ENCODE peak calls at places on chromosomes 3 and 15, in nine cellular contexts. One of them, this sample, is unnamed. For H3K4me1, the result is how much of the 10 kb centered on the place peaks cover.

GRCh38 chr15:43989938-43990337 is 163.1 kb downstream of the WDR76 start:
- DNase-seq in transverse colon: no peak
- DNase-seq in stomach: no peak
- DNase-seq in GM12878: no peak
- DNase-seq in HepG2: no peak
- DNase-seq in HCT116: no peak
- DNase-seq in Panc1: no peak
- DNase-seq in GM23338: no peak
- DNase-seq in breast epithelium: no peak
- DNase-seq in this sample: no peak

GRCh38 chr15:87755226-87755625 is 501.3 kb downstream of the NTRK3 start:
- DNase-seq in HCT116: no peak
- DNase-seq in stomach: no peak
- DNase-seq in breast epithelium: no peak
- DNase-seq in Panc1: no peak
- DNase-seq in HepG2: no peak
- DNase-seq in GM23338: no peak
- DNase-seq in GM12878: no peak
- DNase-seq in transverse colon: no peak
- DNase-seq in this sample: no peak

GRCh38 chr15:25886498-25887140 is 23.5 kb upstream of the ATP10A start:
- DNase-seq in HepG2: no peak
- DNase-seq in transverse colon: no peak
- DNase-seq in HCT116: no peak
- DNase-seq in GM23338: no peak
- DNase-seq in Panc1: no peak
- DNase-seq in stomach: no peak
- DNase-seq in breast epithelium: no peak
- DNase-seq in GM12878: no peak
- DNase-seq in this sample: no peak

GRCh38 chr3:180680097-180680430 is 775 bp upstream of the CCDC39 start:
- DNase-seq in transverse colon: peak
- DNase-seq in HepG2: no peak
- DNase-seq in GM12878: no peak
- DNase-seq in breast epithelium: no peak
- DNase-seq in stomach: no peak
- DNase-seq in HCT116: no peak
- DNase-seq in Panc1: peak
- DNase-seq in GM23338: peak
- DNase-seq in this sample: no peak

GRCh38 chr3:113685956-113686721 is 10.3 kb downstream of the USF3 start:
- DNase-seq in transverse colon: no peak
- DNase-seq in GM12878: no peak
- DNase-seq in HCT116: no peak
- DNase-seq in Panc1: no peak
- DNase-seq in HepG2: peak
- DNase-seq in stomach: no peak
- DNase-seq in GM23338: peak
- DNase-seq in breast epithelium: no peak
- DNase-seq in this sample: no peak

GRCh38 chr15:68552773-68553172 is 26.0 kb upstream of the CORO2B start:
- DNase-seq in breast epithelium: no peak
- DNase-seq in HepG2: no peak
- DNase-seq in GM12878: no peak
- DNase-seq in stomach: no peak
- DNase-seq in Panc1: no peak
- DNase-seq in transverse colon: no peak
- DNase-seq in GM23338: no peak
- DNase-seq in HCT116: no peak
- DNase-seq in this sample: no peak

GRCh38 chr15:99180287-99180962 is 69.0 kb downstream of the TTC23 start:
- DNase-seq in breast epithelium: no peak
- DNase-seq in HCT116: no peak
- DNase-seq in GM12878: no peak
- DNase-seq in GM23338: no peak
- DNase-seq in transverse colon: no peak
- DNase-seq in Panc1: no peak
- DNase-seq in HepG2: peak
- DNase-seq in stomach: no peak
- DNase-seq in this sample: no peak

GRCh38 chr3:186254676-186255665 is 107.1 kb downstream of the DGKG start:
- DNase-seq in stomach: no peak
- DNase-seq in GM12878: peak
- DNase-seq in Panc1: no peak
- DNase-seq in HepG2: no peak
- DNase-seq in transverse colon: peak
- DNase-seq in GM23338: no peak
- DNase-seq in breast epithelium: no peak
- DNase-seq in HCT116: no peak
- DNase-seq in this sample: no peak

GRCh38 chr3:194497799-194498575 is 11.2 kb upstream of the ATP13A3 start:
- DNase-seq in GM12878: no peak
- DNase-seq in Panc1: no peak
- DNase-seq in stomach: no peak
- DNase-seq in breast epithelium: no peak
- DNase-seq in HCT116: no peak
- DNase-seq in transverse colon: peak
- DNase-seq in GM23338: no peak
- DNase-seq in HepG2: peak
- DNase-seq in this sample: no peak

GRCh38 chr3:27357665-27358258 is 11.4 kb downstream of the NEK10 start:
- DNase-seq in HCT116: peak
- DNase-seq in GM23338: peak
- DNase-seq in breast epithelium: no peak
- DNase-seq in stomach: peak
- DNase-seq in Panc1: peak
- DNase-seq in transverse colon: peak
- DNase-seq in HepG2: peak
- DNase-seq in GM12878: no peak
- DNase-seq in this sample: no peak

GRCh38 chr15:50083424-50084025 is 35.5 kb downstream of the ATP8B4 start:
- DNase-seq in GM12878: no peak
- DNase-seq in Panc1: no peak
- DNase-seq in GM23338: no peak
- DNase-seq in HepG2: no peak
- DNase-seq in breast epithelium: no peak
- DNase-seq in transverse colon: no peak
- DNase-seq in HCT116: no peak
- DNase-seq in stomach: no peak
- DNase-seq in this sample: no peak

GRCh38 chr15:80727596-80727995 is 32.5 kb downstream of the ABHD17C start:
- DNase-seq in GM23338: no peak
- DNase-seq in Panc1: no peak
- DNase-seq in stomach: no peak
- DNase-seq in HepG2: no peak
- DNase-seq in breast epithelium: no peak
- DNase-seq in HCT116: no peak
- DNase-seq in GM12878: no peak
- DNase-seq in transverse colon: no peak
- DNase-seq in this sample: no peak

GRCh38 chr3:178257491-178257890 is 278.7 kb upstream of the KCNMB2 start:
- DNase-seq in HepG2: no peak
- DNase-seq in Panc1: no peak
- DNase-seq in breast epithelium: no peak
- DNase-seq in transverse colon: no peak
- DNase-seq in stomach: no peak
- DNase-seq in HCT116: no peak
- DNase-seq in GM23338: no peak
- DNase-seq in GM12878: no peak
- DNase-seq in this sample: no peak

GRCh38 chr3:95926904-95927501 is 887.4 kb upstream of the EPHA6 start:
- DNase-seq in breast epithelium: no peak
- DNase-seq in Panc1: no peak
- DNase-seq in transverse colon: no peak
- DNase-seq in GM23338: peak
- DNase-seq in stomach: no peak
- DNase-seq in GM12878: no peak
- DNase-seq in HepG2: no peak
- DNase-seq in HCT116: no peak
- DNase-seq in this sample: no peak

GRCh38 chr3:122969585-122970453 is 57.7 kb downstream of the SEMA5B start:
- DNase-seq in HepG2: no peak
- DNase-seq in Panc1: no peak
- DNase-seq in stomach: no peak
- DNase-seq in GM23338: no peak
- DNase-seq in GM12878: no peak
- DNase-seq in transverse colon: no peak
- DNase-seq in breast epithelium: no peak
- DNase-seq in HCT116: no peak
- DNase-seq in this sample: no peak

GRCh38 chr15:73283341-73283962 is 85.3 kb downstream of the HCN4 start:
- DNase-seq in stomach: no peak
- DNase-seq in HepG2: no peak
- DNase-seq in HCT116: no peak
- DNase-seq in GM12878: no peak
- DNase-seq in GM23338: no peak
- DNase-seq in breast epithelium: no peak
- DNase-seq in Panc1: no peak
- DNase-seq in transverse colon: no peak
- DNase-seq in this sample: no peak

GRCh38 chr15:73287019-73287418 is 81.7 kb downstream of the HCN4 start:
- DNase-seq in GM12878: no peak
- DNase-seq in breast epithelium: no peak
- DNase-seq in HCT116: no peak
- DNase-seq in transverse colon: no peak
- DNase-seq in stomach: no peak
- DNase-seq in GM23338: no peak
- DNase-seq in Panc1: no peak
- DNase-seq in HepG2: no peak
- DNase-seq in this sample: no peak

GRCh38 chr15:73284073-73284472 is 84.7 kb downstream of the HCN4 start:
- DNase-seq in HepG2: no peak
- DNase-seq in GM23338: no peak
- DNase-seq in Panc1: no peak
- DNase-seq in GM12878: no peak
- DNase-seq in stomach: no peak
- DNase-seq in HCT116: no peak
- DNase-seq in transverse colon: no peak
- DNase-seq in breast epithelium: no peak
- DNase-seq in this sample: no peak

GRCh38 chr15:73282567-73283200 is 86.1 kb downstream of the HCN4 start:
- DNase-seq in transverse colon: no peak
- DNase-seq in HCT116: no peak
- DNase-seq in GM12878: no peak
- DNase-seq in Panc1: no peak
- DNase-seq in breast epithelium: no peak
- DNase-seq in HepG2: no peak
- DNase-seq in stomach: no peak
- DNase-seq in GM23338: no peak
- DNase-seq in this sample: no peak

GRCh38 chr15:73286356-73286755 is 82.4 kb downstream of the HCN4 start:
- DNase-seq in HepG2: no peak
- DNase-seq in stomach: no peak
- DNase-seq in breast epithelium: no peak
- DNase-seq in HCT116: no peak
- DNase-seq in GM12878: no peak
- DNase-seq in GM23338: no peak
- DNase-seq in transverse colon: no peak
- DNase-seq in Panc1: no peak
- DNase-seq in this sample: no peak
- TF ChIP-seq POLR2AphosphoS5 in HepG2: no peak
- TF ChIP-seq POLR2AphosphoS5 in stomach: no peak
- TF ChIP-seq POLR2AphosphoS5 in breast epithelium: no peak
- TF ChIP-seq POLR2AphosphoS5 in HCT116: no peak
- TF ChIP-seq POLR2AphosphoS5 in GM12878: no peak
- TF ChIP-seq POLR2AphosphoS5 in GM23338: no peak
- TF ChIP-seq POLR2AphosphoS5 in transverse colon: peak
- TF ChIP-seq POLR2AphosphoS5 in Panc1: no peak
- TF ChIP-seq POLR2AphosphoS5 in this sample: no peak

GRCh38 chr3:129577925-129578742 is 28.3 kb downstream of the PLXND1 start:
- DNase-seq in transverse colon: peak
- DNase-seq in GM23338: no peak
- DNase-seq in Panc1: no peak
- DNase-seq in GM12878: no peak
- DNase-seq in HCT116: no peak
- DNase-seq in breast epithelium: no peak
- DNase-seq in HepG2: no peak
- DNase-seq in stomach: no peak
- DNase-seq in this sample: no peak
- H3K4me1 ChIP-seq in transverse colon: under half
- H3K4me1 ChIP-seq in GM23338: under half
- H3K4me1 ChIP-seq in Panc1: under half
- H3K4me1 ChIP-seq in GM12878: under half
- H3K4me1 ChIP-seq in HCT116: under half
- H3K4me1 ChIP-seq in breast epithelium: under half
- H3K4me1 ChIP-seq in HepG2: under half
- H3K4me1 ChIP-seq in stomach: under half
- H3K4me1 ChIP-seq in this sample: under half

GRCh38 chr3:70180664-70181063 is 131.8 kb downstream of the MDFIC2 start:
- DNase-seq in stomach: no peak
- DNase-seq in HepG2: no peak
- DNase-seq in GM23338: no peak
- DNase-seq in Panc1: no peak
- DNase-seq in breast epithelium: no peak
- DNase-seq in GM12878: peak
- DNase-seq in transverse colon: no peak
- DNase-seq in HCT116: no peak
- DNase-seq in this sample: no peak

GRCh38 chr3:70185661-70186060 is 126.8 kb downstream of the MDFIC2 start:
- DNase-seq in HCT116: no peak
- DNase-seq in GM23338: no peak
- DNase-seq in stomach: no peak
- DNase-seq in Panc1: no peak
- DNase-seq in GM12878: no peak
- DNase-seq in transverse colon: no peak
- DNase-seq in breast epithelium: no peak
- DNase-seq in HepG2: no peak
- DNase-seq in this sample: no peak

GRCh38 chr3:70184105-70184504 is 128.3 kb downstream of the MDFIC2 start:
- DNase-seq in GM12878: no peak
- DNase-seq in HepG2: no peak
- DNase-seq in HCT116: no peak
- DNase-seq in Panc1: no peak
- DNase-seq in stomach: no peak
- DNase-seq in GM23338: no peak
- DNase-seq in breast epithelium: no peak
- DNase-seq in transverse colon: no peak
- DNase-seq in this sample: no peak

GRCh38 chr3:70186221-70186620 is 126.2 kb downstream of the MDFIC2 start:
- DNase-seq in stomach: no peak
- DNase-seq in breast epithelium: no peak
- DNase-seq in Panc1: no peak
- DNase-seq in transverse colon: no peak
- DNase-seq in GM23338: no peak
- DNase-seq in HCT116: no peak
- DNase-seq in HepG2: no peak
- DNase-seq in GM12878: no peak
- DNase-seq in this sample: no peak
- H3K27ac ChIP-seq in stomach: no peak
- H3K27ac ChIP-seq in breast epithelium: no peak
- H3K27ac ChIP-seq in Panc1: no peak
- H3K27ac ChIP-seq in transverse colon: no peak
- H3K27ac ChIP-seq in GM23338: no peak
- H3K27ac ChIP-seq in HCT116: no peak
- H3K27ac ChIP-seq in HepG2: no peak
- H3K27ac ChIP-seq in GM12878: no peak
- H3K27ac ChIP-seq in this sample: no peak

DNA sequence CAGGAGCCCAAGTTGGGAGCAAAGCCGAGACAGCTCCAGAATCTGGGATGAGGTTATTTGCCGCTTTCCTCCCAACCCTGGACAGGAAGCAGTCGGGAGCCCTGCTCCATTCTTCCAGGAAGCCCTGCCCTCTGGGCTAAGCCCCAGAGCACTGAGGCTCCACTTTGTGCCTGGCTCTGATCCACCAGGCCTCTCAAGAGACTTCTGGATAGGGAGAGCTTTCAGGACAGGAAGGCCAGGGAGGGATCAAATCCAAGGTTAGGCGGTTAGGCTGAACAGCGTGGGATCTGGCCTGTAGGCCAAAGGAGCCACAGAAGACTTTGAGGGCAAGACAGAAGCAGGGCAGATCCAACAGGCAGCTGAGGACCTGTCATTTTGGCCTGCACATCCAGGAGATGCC is 835 bp downstream of the STOML1 start:
- DNase-seq in Panc1: no peak
- DNase-seq in HCT116: no peak
- DNase-seq in breast epithelium: no peak
- DNase-seq in GM12878: no peak
- DNase-seq in GM23338: peak
- DNase-seq in HepG2: no peak
- DNase-seq in stomach: no peak
- DNase-seq in transverse colon: peak
- DNase-seq in this sample: peak
- TF ChIP-seq POLR2AphosphoS5 in Panc1: no peak
- TF ChIP-seq POLR2AphosphoS5 in HCT116: no peak
- TF ChIP-seq POLR2AphosphoS5 in breast epithelium: no peak
- TF ChIP-seq POLR2AphosphoS5 in GM12878: no peak
- TF ChIP-seq POLR2AphosphoS5 in GM23338: no peak
- TF ChIP-seq POLR2AphosphoS5 in HepG2: no peak
- TF ChIP-seq POLR2AphosphoS5 in stomach: peak
- TF ChIP-seq POLR2AphosphoS5 in transverse colon: no peak
- TF ChIP-seq POLR2AphosphoS5 in this sample: no peak